ENCODE peak calls at places on chromosomes 7 and 10, in six cellular contexts. One of them, this sample, is unnamed.

GRCh38 chr7:100435401-100436304 is 644 bp downstream of the PPP1R35 start:
- DNase-seq in left ventricle myocardium inferior: peak
- DNase-seq in kidney epithelial cell: no peak
- DNase-seq in GM10248: peak
- DNase-seq in psoas muscle: peak
- DNase-seq in neural crest cell: no peak
- DNase-seq in this sample: peak

GRCh38 chr7:153835104-153835503 is 217.1 kb upstream of the DPP6 start:
- DNase-seq in left ventricle myocardium inferior: no peak
- DNase-seq in kidney epithelial cell: peak
- DNase-seq in GM10248: no peak
- DNase-seq in psoas muscle: no peak
- DNase-seq in neural crest cell: no peak
- DNase-seq in this sample: peak

GRCh38 chr7:28835800-28836199 is 122.3 kb downstream of the TRIL start:
- DNase-seq in left ventricle myocardium inferior: no peak
- DNase-seq in kidney epithelial cell: no peak
- DNase-seq in GM10248: no peak
- DNase-seq in psoas muscle: no peak
- DNase-seq in neural crest cell: no peak
- DNase-seq in this sample: peak

GRCh38 chr7:14275346-14275745 is 285.9 kb upstream of the ETV1 start:
- DNase-seq in left ventricle myocardium inferior: no peak
- DNase-seq in kidney epithelial cell: no peak
- DNase-seq in GM10248: no peak
- DNase-seq in psoas muscle: no peak
- DNase-seq in neural crest cell: no peak
- DNase-seq in this sample: no peak

GRCh38 chr10:124299726-124300125 is 119.0 kb downstream of the OAT start:
- DNase-seq in left ventricle myocardium inferior: no peak
- DNase-seq in kidney epithelial cell: no peak
- DNase-seq in GM10248: no peak
- DNase-seq in psoas muscle: no peak
- DNase-seq in neural crest cell: no peak
- DNase-seq in this sample: no peak

GRCh38 chr7:104894998-104895850 is 118.8 kb upstream of the KMT2E start:
- DNase-seq in left ventricle myocardium inferior: no peak
- DNase-seq in kidney epithelial cell: no peak
- DNase-seq in GM10248: no peak
- DNase-seq in psoas muscle: no peak
- DNase-seq in neural crest cell: no peak
- DNase-seq in this sample: peak

GRCh38 chr10:133105686-133106390 is 18.1 kb downstream of the ADGRA1 start:
- DNase-seq in left ventricle myocardium inferior: no peak
- DNase-seq in kidney epithelial cell: no peak
- DNase-seq in GM10248: no peak
- DNase-seq in psoas muscle: no peak
- DNase-seq in neural crest cell: no peak
- DNase-seq in this sample: no peak

GRCh38 chr10:47243356-47243755 is 56.6 kb upstream of the GDF10 start:
- DNase-seq in left ventricle myocardium inferior: no peak
- DNase-seq in kidney epithelial cell: no peak
- DNase-seq in GM10248: no peak
- DNase-seq in psoas muscle: no peak
- DNase-seq in neural crest cell: no peak
- DNase-seq in this sample: no peak

GRCh38 chr7:3846738-3847137 is 545.7 kb downstream of the SDK1 start:
- DNase-seq in left ventricle myocardium inferior: no peak
- DNase-seq in kidney epithelial cell: no peak
- DNase-seq in GM10248: no peak
- DNase-seq in psoas muscle: no peak
- DNase-seq in neural crest cell: no peak
- DNase-seq in this sample: no peak

GRCh38 chr10:69278446-69278963 is at the start of gene HK1:
- DNase-seq in left ventricle myocardium inferior: no peak
- DNase-seq in kidney epithelial cell: no peak
- DNase-seq in GM10248: no peak
- DNase-seq in psoas muscle: no peak
- DNase-seq in neural crest cell: no peak
- DNase-seq in this sample: no peak

GRCh38 chr7:29019275-29019820 is 61.2 kb upstream of the TRIL start:
- DNase-seq in left ventricle myocardium inferior: no peak
- DNase-seq in kidney epithelial cell: no peak
- DNase-seq in GM10248: no peak
- DNase-seq in psoas muscle: no peak
- DNase-seq in neural crest cell: no peak
- DNase-seq in this sample: no peak

GRCh38 chr10:14017380-14017943 is 313.3 kb downstream of the FRMD4A start:
- DNase-seq in left ventricle myocardium inferior: no peak
- DNase-seq in kidney epithelial cell: no peak
- DNase-seq in GM10248: no peak
- DNase-seq in psoas muscle: no peak
- DNase-seq in neural crest cell: no peak
- DNase-seq in this sample: no peak

GRCh38 chr10:74750848-74751274 is 75.5 kb upstream of the KAT6B start:
- DNase-seq in left ventricle myocardium inferior: no peak
- DNase-seq in kidney epithelial cell: no peak
- DNase-seq in GM10248: peak
- DNase-seq in psoas muscle: no peak
- DNase-seq in neural crest cell: no peak
- DNase-seq in this sample: peak

GRCh38 chr10:28722065-28722803 is 44.9 kb downstream of the BAMBI start:
- DNase-seq in left ventricle myocardium inferior: peak
- DNase-seq in kidney epithelial cell: no peak
- DNase-seq in GM10248: no peak
- DNase-seq in psoas muscle: peak
- DNase-seq in neural crest cell: peak
- DNase-seq in this sample: no peak

DNA sequence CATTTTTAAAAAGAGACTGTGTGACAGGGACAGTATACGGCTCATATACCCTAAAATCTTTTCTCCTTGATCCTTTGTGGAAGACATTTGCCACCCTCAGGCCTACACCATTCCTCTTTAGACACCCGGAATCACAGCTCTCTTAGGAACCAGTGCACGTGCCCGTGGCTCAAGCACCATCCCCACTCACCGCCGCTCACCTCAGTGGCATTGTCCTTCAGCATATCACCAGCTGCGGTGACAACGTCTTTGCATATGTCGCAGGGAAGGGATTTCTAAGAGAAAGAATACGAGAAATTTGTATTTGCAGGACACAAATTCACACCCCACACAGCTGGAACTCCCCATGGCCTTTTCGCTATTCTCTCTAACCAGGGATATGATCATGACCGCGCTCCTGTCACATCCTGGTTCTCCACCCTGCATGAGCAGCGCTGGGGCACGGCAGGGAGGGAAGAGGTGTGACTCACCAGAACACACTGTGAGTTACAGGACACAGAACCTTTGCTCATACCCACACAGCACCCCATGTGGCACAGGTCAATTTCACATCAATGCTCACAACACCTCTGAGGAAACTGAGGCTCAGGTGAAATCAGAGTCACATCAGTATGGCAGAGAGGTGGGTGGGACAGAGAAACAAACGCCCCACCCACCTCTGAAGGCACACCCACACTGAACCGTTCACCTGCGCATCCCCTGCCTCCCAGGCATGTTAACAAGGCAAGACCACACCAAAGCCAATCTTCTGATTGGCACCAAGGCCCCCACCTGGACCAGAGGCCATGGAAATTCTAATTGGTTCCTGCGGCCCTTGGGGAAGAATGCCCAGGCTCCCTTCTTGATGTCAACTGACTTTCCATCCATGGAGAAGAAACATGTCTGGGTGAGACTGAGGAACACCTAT is 19.2 kb downstream of the PSAP start:
- DNase-seq in left ventricle myocardium inferior: no peak
- DNase-seq in kidney epithelial cell: no peak
- DNase-seq in GM10248: no peak
- DNase-seq in psoas muscle: no peak
- DNase-seq in neural crest cell: no peak
- DNase-seq in this sample: no peak
- TF ChIP-seq CTCF in left ventricle myocardium inferior: no peak
- TF ChIP-seq CTCF in kidney epithelial cell: no peak
- TF ChIP-seq CTCF in GM10248: no peak
- TF ChIP-seq CTCF in psoas muscle: no peak
- TF ChIP-seq CTCF in neural crest cell: no peak
- TF ChIP-seq CTCF in this sample: no peak

DNA sequence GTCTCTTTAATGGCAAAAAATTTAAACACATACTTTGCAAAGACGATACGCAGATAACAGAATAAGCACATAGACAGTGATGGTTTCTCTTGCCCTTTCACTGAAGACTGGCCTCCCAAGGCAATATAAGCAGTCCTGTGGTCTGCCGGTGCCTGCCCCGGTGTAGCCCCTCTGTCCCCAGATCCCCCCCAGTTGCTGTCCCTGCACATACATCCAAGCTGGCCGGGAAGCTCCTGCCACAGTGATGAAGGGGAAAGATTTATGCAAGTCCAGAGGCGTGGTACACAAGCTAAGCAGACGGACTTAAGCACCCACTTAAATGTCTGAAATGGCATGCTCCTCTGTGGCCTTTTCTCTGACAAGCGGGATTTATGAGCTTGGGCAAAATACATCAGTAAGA is 61.9 kb upstream of the PPP2R2D start:
- DNase-seq in left ventricle myocardium inferior: no peak
- DNase-seq in kidney epithelial cell: no peak
- DNase-seq in GM10248: no peak
- DNase-seq in psoas muscle: no peak
- DNase-seq in neural crest cell: no peak
- DNase-seq in this sample: no peak
- TF ChIP-seq CTCF in left ventricle myocardium inferior: no peak
- TF ChIP-seq CTCF in kidney epithelial cell: no peak
- TF ChIP-seq CTCF in GM10248: no peak
- TF ChIP-seq CTCF in psoas muscle: no peak
- TF ChIP-seq CTCF in neural crest cell: no peak
- TF ChIP-seq CTCF in this sample: no peak

DNA sequence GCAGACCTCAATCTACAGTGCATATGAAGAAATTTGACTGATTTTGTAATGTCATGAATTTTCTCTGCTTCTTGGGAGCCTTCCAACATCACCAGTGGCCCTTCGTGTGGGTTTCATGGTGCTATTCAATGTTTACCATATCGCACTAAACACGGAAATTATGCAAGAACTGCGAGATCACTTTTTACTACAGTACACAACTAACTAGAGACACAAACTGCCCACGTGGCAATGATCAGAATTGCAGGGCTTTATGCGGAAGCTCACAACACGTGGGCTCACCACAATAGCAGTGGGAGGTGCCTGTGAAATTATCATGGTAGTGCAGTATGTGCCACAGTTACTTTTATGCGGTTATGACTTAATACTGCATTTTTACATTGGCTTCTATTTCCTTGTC is 449.7 kb upstream of the KLF6 start:
- DNase-seq in left ventricle myocardium inferior: no peak
- DNase-seq in kidney epithelial cell: no peak
- DNase-seq in GM10248: no peak
- DNase-seq in psoas muscle: no peak
- DNase-seq in neural crest cell: no peak
- DNase-seq in this sample: no peak
- TF ChIP-seq CTCF in left ventricle myocardium inferior: no peak
- TF ChIP-seq CTCF in kidney epithelial cell: no peak
- TF ChIP-seq CTCF in GM10248: no peak
- TF ChIP-seq CTCF in psoas muscle: no peak
- TF ChIP-seq CTCF in neural crest cell: no peak
- TF ChIP-seq CTCF in this sample: no peak

GRCh38 chr7:158861936-158862704 is 5.8 kb downstream of the DYNC2I1 start:
- DNase-seq in left ventricle myocardium inferior: no peak
- DNase-seq in kidney epithelial cell: no peak
- DNase-seq in GM10248: no peak
- DNase-seq in psoas muscle: no peak
- DNase-seq in neural crest cell: no peak
- DNase-seq in this sample: no peak
- TF ChIP-seq CTCF in left ventricle myocardium inferior: no peak
- TF ChIP-seq CTCF in kidney epithelial cell: no peak
- TF ChIP-seq CTCF in GM10248: no peak
- TF ChIP-seq CTCF in psoas muscle: no peak
- TF ChIP-seq CTCF in neural crest cell: no peak
- TF ChIP-seq CTCF in this sample: no peak

GRCh38 chr7:134908289-134908688 is 78.0 kb upstream of the AGBL3 start:
- DNase-seq in left ventricle myocardium inferior: no peak
- DNase-seq in kidney epithelial cell: no peak
- DNase-seq in GM10248: no peak
- DNase-seq in psoas muscle: no peak
- DNase-seq in neural crest cell: no peak
- DNase-seq in this sample: no peak

GRCh38 chr7:134907000-134907399 is 79.3 kb upstream of the AGBL3 start:
- DNase-seq in left ventricle myocardium inferior: no peak
- DNase-seq in kidney epithelial cell: no peak
- DNase-seq in GM10248: no peak
- DNase-seq in psoas muscle: no peak
- DNase-seq in neural crest cell: no peak
- DNase-seq in this sample: no peak

GRCh38 chr7:134907639-134908038 is 78.7 kb upstream of the AGBL3 start:
- DNase-seq in left ventricle myocardium inferior: no peak
- DNase-seq in kidney epithelial cell: no peak
- DNase-seq in GM10248: no peak
- DNase-seq in psoas muscle: no peak
- DNase-seq in neural crest cell: no peak
- DNase-seq in this sample: no peak

GRCh38 chr7:134903073-134903790 is 83.1 kb upstream of the AGBL3 start:
- DNase-seq in left ventricle myocardium inferior: no peak
- DNase-seq in kidney epithelial cell: no peak
- DNase-seq in GM10248: no peak
- DNase-seq in psoas muscle: no peak
- DNase-seq in neural crest cell: no peak
- DNase-seq in this sample: no peak

DNA sequence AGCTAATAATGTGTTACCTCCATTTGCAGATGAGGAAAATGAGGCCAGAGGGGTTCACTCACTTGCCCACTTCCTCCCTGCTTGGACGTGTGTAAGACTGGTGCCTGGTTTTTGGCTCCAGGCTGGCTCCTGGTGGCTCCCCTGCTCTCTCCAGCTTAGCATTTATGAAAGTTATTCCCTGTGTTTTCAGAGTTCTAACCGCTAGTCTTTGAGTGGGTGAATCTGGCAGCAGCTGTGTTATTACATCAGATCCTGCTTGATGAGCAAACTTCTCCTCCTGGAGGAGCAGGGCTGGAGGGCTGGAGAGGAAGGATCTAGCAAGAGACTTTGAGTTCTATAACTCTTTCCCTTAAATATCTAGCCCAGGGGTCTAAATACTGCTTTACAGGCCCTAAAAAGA is 80.9 kb upstream of the AGBL3 start:
- DNase-seq in left ventricle myocardium inferior: peak
- DNase-seq in kidney epithelial cell: no peak
- DNase-seq in GM10248: no peak
- DNase-seq in psoas muscle: peak
- DNase-seq in neural crest cell: no peak
- DNase-seq in this sample: no peak
- TF ChIP-seq CTCF in left ventricle myocardium inferior: no peak
- TF ChIP-seq CTCF in kidney epithelial cell: no peak
- TF ChIP-seq CTCF in GM10248: no peak
- TF ChIP-seq CTCF in psoas muscle: peak
- TF ChIP-seq CTCF in neural crest cell: no peak
- TF ChIP-seq CTCF in this sample: no peak

DNA sequence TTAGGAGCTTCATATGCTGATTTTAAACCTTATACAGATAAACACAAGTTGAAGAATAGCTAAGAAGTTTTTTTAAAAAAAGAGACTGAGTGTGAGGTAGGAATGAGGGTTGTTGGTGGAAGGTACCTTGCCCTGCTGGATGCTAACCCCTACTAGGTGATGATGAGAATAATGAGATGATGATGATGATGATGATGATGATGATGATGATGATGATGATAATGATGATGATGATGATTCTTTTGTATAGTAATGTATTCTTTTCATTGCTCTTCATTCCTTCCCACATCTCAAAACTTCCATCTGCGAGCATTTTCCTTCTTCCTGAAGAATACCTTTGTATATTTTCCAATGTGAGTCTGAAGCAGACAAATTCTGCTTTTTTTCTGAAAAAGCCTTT is 14.1 kb upstream of the TMEM273 start:
- DNase-seq in left ventricle myocardium inferior: no peak
- DNase-seq in kidney epithelial cell: no peak
- DNase-seq in GM10248: no peak
- DNase-seq in psoas muscle: no peak
- DNase-seq in neural crest cell: no peak
- DNase-seq in this sample: no peak
- TF ChIP-seq CTCF in left ventricle myocardium inferior: no peak
- TF ChIP-seq CTCF in kidney epithelial cell: no peak
- TF ChIP-seq CTCF in GM10248: no peak
- TF ChIP-seq CTCF in psoas muscle: no peak
- TF ChIP-seq CTCF in neural crest cell: no peak
- TF ChIP-seq CTCF in this sample: no peak

This sample was measured in MM.1S.